ENCODE peak calls at places on chromosome 6, in eight cellular contexts. O is neural progenitor cell, A is A549, P is cardiac fibroblast, T is cardiac muscle cell, K is astrocyte, H is dorsolateral prefrontal cortex, J is breast epithelium. N is an unnamed sample.

GRCh38 chr6:22467645-22468044 is 101.7 kb upstream of the HDGFL1 start:
- DNase-seq in P (no peak), H (no peak), A (no peak), T (no peak), J (no peak), O (no peak), K (no peak), N (no peak)

GRCh38 chr6:130047440-130047995 is 29.1 kb downstream of the L3MBTL3 start:
- DNase-seq in A (no peak), J (no peak), O (no peak), H (no peak), P (no peak), K (no peak), T (peak), N (no peak)

GRCh38 chr6:72035483-72035882 is 149.1 kb downstream of the RIMS1 start:
- DNase-seq in H (no peak), T (no peak), O (no peak), K (no peak), J (no peak), A (no peak), P (no peak), N (no peak)

GRCh38 chr6:63316113-63316512 is 3.7 kb downstream of the LGSN start:
- DNase-seq in T (no peak), K (no peak), A (no peak), J (no peak), P (no peak), H (no peak), O (no peak), N (no peak)

GRCh38 chr6:84804720-84805119 is 40.3 kb upstream of the TBX18 start:
- DNase-seq in O (no peak), P (peak), K (peak), J (no peak), T (no peak), A (no peak), H (no peak), N (no peak)

GRCh38 chr6:53192590-53193232 is 44.1 kb upstream of the GCM1 start:
- DNase-seq in T (peak), O (peak), J (no peak), P (no peak), H (no peak), K (no peak), A (no peak), N (no peak)

GRCh38 chr6:145096846-145097245 is 638.5 kb downstream of the EPM2A start:
- DNase-seq in K (no peak), J (no peak), T (no peak), P (no peak), H (no peak), O (no peak), A (no peak), N (no peak)

GRCh38 chr6:40997256-40997957 is 41.6 kb downstream of the UNC5CL start:
- DNase-seq in T (peak), H (no peak), K (peak), P (peak), O (peak), A (peak), J (no peak), N (no peak)

GRCh38 chr6:17505767-17506280 is 94.3 kb upstream of the FAM8A1 start:
- DNase-seq in K (peak), O (no peak), H (no peak), A (no peak), J (no peak), T (peak), P (peak), N (no peak)

GRCh38 chr6:91442342-91442741 is 855.5 kb upstream of the MAP3K7 start:
- DNase-seq in O (no peak), H (no peak), J (no peak), T (no peak), P (no peak), A (no peak), K (no peak), N (peak)

GRCh38 chr6:106520711-106521367 is 108.5 kb downstream of the RTN4IP1 start:
- DNase-seq in H (no peak), K (no peak), O (no peak), T (no peak), A (no peak), P (no peak), J (no peak), N (peak)

GRCh38 chr6:38155576-38156204 is 336.2 kb downstream of the ZFAND3 start:
- DNase-seq in K (no peak), P (peak), A (no peak), J (no peak), T (peak), O (no peak), H (no peak), N (no peak)

GRCh38 chr6:38153946-38154345 is 334.4 kb downstream of the ZFAND3 start:
- DNase-seq in T (no peak), A (no peak), H (no peak), K (no peak), O (no peak), J (peak), P (no peak), N (no peak)

GRCh38 chr6:38153511-38153910 is 334.0 kb downstream of the ZFAND3 start:
- DNase-seq in J (peak), T (no peak), H (no peak), P (no peak), A (no peak), O (no peak), K (no peak), N (no peak)

GRCh38 chr6:38154731-38155130 is 335.2 kb downstream of the ZFAND3 start:
- DNase-seq in T (no peak), J (peak), P (no peak), A (no peak), K (no peak), H (no peak), O (no peak), N (no peak)

DNA sequence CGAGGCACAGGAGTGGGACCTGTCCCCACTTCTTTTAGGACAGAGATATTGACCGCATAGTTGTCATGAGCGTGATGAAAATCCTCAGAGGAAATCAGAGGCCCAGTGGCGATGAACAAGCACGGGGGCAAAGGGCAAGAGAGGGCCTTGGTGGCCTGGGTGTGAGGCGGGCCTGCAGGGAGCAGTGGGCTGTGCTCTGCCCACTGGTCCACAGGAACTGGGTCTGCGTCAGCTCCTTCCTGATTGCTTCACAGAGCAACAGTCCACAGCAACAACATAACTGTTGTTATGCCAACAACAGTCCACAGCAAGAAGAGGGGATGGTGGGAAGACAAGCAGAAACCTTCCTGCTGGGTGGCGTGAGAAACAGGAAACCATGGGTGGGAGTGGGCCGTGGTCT is 335.6 kb downstream of the ZFAND3 start:
- DNase-seq in A (no peak), J (peak), O (no peak), T (peak), H (no peak), K (no peak), P (peak), N (no peak)
- H3K4me3 ChIP-seq in A (no peak), J (no peak), O (no peak), T (no peak), H (no peak), K (no peak), P (no peak), N (no peak)

GRCh38 chr6:150877928-150878327 is 12.4 kb downstream of the MTHFD1L start:
- DNase-seq in P (no peak), H (no peak), J (no peak), K (no peak), A (no peak), O (no peak), T (no peak), N (no peak)
- TF ChIP-seq CTCF in P (no peak), H (no peak), J (no peak), K (no peak), A (no peak), O (no peak), T (no peak), N (no peak)

DNA sequence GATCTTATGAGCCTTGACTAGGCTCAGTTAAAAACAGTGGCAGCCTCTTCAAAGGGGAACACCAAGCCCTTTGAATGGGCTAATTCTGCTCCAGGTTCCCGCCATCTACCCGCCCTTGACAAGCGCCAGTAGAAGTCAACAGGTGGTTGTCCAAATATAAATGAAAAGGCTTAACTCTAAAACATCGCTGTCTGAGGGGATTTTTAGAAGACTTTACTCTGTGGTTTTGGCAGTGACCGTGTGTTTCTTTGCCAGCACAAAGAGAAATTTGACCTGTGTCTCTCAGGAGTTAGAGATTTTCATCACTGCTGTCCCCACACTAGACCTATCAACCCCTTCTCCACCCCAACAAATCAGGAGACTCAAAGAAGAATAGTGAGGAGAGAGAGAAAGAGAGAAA is 19.8 kb upstream of the SIM1 start:
- DNase-seq in H (no peak), P (no peak), A (no peak), K (peak), O (no peak), J (no peak), T (no peak), N (peak)
- H3K4me3 ChIP-seq in H (no peak), P (no peak), A (no peak), K (no peak), O (no peak), J (no peak), T (no peak), N (no peak)

GRCh38 chr6:155340464-155341129 is 26.3 kb upstream of the TFB1M start:
- DNase-seq in O (peak), K (peak), P (peak), J (no peak), A (no peak), H (no peak), T (peak), N (peak)
- TF ChIP-seq CTCF in O (peak), K (peak), P (peak), J (no peak), A (no peak), H (no peak), T (peak), N (peak)

N was measured in GM12865.